ENCODE peak calls at places on chromosome 13, in ten cellular contexts. S is activated T-helper 2 cell treated with anti-CD3 and anti-CD28 coated beads, Interferon-gamma antibody, Interleukin-2, Interleukin-4, amounts not matched to agents 10 μg/mL and 5 μg/mL and 100 μg/mL, durations not matched to agents 14 hours and 24 hours and 36 hours; I is H4; U is ELR; Y is AML-193; B is Caco-2; K is EL; J is retina; M is dorsolateral prefrontal cortex; F is HS-5. O is an unnamed sample.
A peak's percentile ranks its signal among the peaks of the same experiment; 100 is the strongest.

GRCh38 chr13:21453352-21454089 is 5.6 kb downstream of the ZDHHC20 start:
- DNase-seq in B (no peak), F (no peak), U (no peak), K (peak; percentile 12), M (no peak), S (no peak), J (no peak), Y (no peak), I (no peak), O (no peak)

GRCh38 chr13:52061587-52061986 is 37.1 kb downstream of the UTP14C start:
- DNase-seq in K (no peak), I (no peak), U (no peak), S (no peak), M (no peak), Y (no peak), B (no peak), F (no peak), J (no peak), O (no peak)

GRCh38 chr13:22162889-22163288 is 492.0 kb downstream of the FGF9 start:
- DNase-seq in M (no peak), S (no peak), Y (peak; percentile 1), J (no peak), B (no peak), U (no peak), K (no peak), I (no peak), F (no peak), O (no peak)

GRCh38 chr13:43872181-43872580 is 7.4 kb downstream of the CCDC122 start:
- DNase-seq in F (no peak), J (no peak), K (no peak), I (no peak), M (no peak), Y (no peak), U (no peak), B (no peak), S (no peak), O (no peak)

GRCh38 chr13:75685239-75685697 is 49.1 kb downstream of the LMO7 start:
- DNase-seq in Y (no peak), I (peak; percentile 68), M (no peak), F (no peak), K (peak; percentile 93), B (peak; percentile 70), U (peak; percentile 89), J (no peak), S (no peak), O (no peak)

GRCh38 chr13:60335531-60335930 is 61.5 kb upstream of the TDRD3 start:
- DNase-seq in U (peak; percentile 48), Y (peak; percentile 40), I (no peak), K (peak; percentile 3), M (no peak), S (no peak), B (no peak), F (no peak), J (no peak), O (no peak)

GRCh38 chr13:27474751-27475268 is 24.4 kb upstream of the MTIF3 start:
- DNase-seq in F (no peak), B (no peak), U (no peak), K (no peak), M (peak; percentile 65), J (no peak), Y (no peak), I (no peak), S (no peak), O (no peak)

GRCh38 chr13:84255226-84255625 is 373.0 kb upstream of the SLITRK1 start:
- DNase-seq in M (no peak), I (no peak), J (no peak), Y (no peak), B (no peak), K (no peak), S (no peak), F (no peak), U (no peak), O (no peak)

GRCh38 chr13:36297600-36298338 is at the start of gene CCDC169:
- DNase-seq in S (peak; percentile 57), B (no peak), K (peak; percentile 78), J (peak; percentile 90), I (peak; percentile 44), U (peak; percentile 84), F (no peak), M (peak; percentile 84), Y (peak; percentile 65), O (peak; percentile 57)

GRCh38 chr13:42076309-42076713 is 27.9 kb downstream of the DGKH start:
- DNase-seq in F (no peak), K (peak; percentile 12), S (no peak), B (no peak), I (no peak), Y (no peak), J (no peak), U (no peak), M (no peak), O (no peak)